ENCODE peak calls at places on chromosomes 2 and 18, in seven cellular contexts. One of them, this sample, is unnamed.

GRCh38 chr18:79988925-79989361 is 580 bp upstream of the TXNL4A start:
- DNase-seq in activated T-helper 1 cell treated with anti-CD3 and anti-CD28 coated beads, Interleukin-12 subunit alpha, Interleukin-12 subunit beta, Interleukin-2, Interleukin-4 antibody, amounts not matched to agents 30 ng/mL and 10 ng/mL and 1 ng/mL, durations not matched to agents 14 hours and 24 hours and 36 hours: no peak
- DNase-seq in stimulated activated CD8-positive, alpha-beta memory T cell treated with anti-CD3 and anti-CD28 coated beads, Interleukin-2, amount 100 ng/mL, for 48 hours: no peak
- DNase-seq in coronary artery: no peak
- DNase-seq in GDM1: no peak
- DNase-seq in NCI-H460: no peak
- DNase-seq in MM.1S: no peak
- DNase-seq in this sample: peak; percentile 81

GRCh38 chr18:62505669-62506494 is 16.9 kb upstream of the ZCCHC2 start:
- DNase-seq in stimulated activated CD8-positive, alpha-beta memory T cell treated with anti-CD3 and anti-CD28 coated beads, Interleukin-2, amount 100 ng/mL, for 48 hours: no peak
- DNase-seq in coronary artery: no peak
- DNase-seq in MM.1S: peak; percentile 90
- DNase-seq in GDM1: peak; percentile 10
- DNase-seq in activated T-helper 1 cell treated with anti-CD3 and anti-CD28 coated beads, Interleukin-12 subunit alpha, Interleukin-12 subunit beta, Interleukin-2, Interleukin-4 antibody, amounts not matched to agents 30 ng/mL and 10 ng/mL and 1 ng/mL, durations not matched to agents 14 hours and 24 hours and 36 hours: peak; percentile 25
- DNase-seq in NCI-H460: no peak
- DNase-seq in this sample: peak; percentile 76

GRCh38 chr2:152716805-152717241 is 438 bp downstream of the PRPF40A start:
- DNase-seq in activated T-helper 1 cell treated with anti-CD3 and anti-CD28 coated beads, Interleukin-12 subunit alpha, Interleukin-12 subunit beta, Interleukin-2, Interleukin-4 antibody, amounts not matched to agents 30 ng/mL and 10 ng/mL and 1 ng/mL, durations not matched to agents 14 hours and 24 hours and 36 hours: peak; percentile 17
- DNase-seq in NCI-H460: peak; percentile 6
- DNase-seq in MM.1S: peak; percentile 28
- DNase-seq in coronary artery: no peak
- DNase-seq in GDM1: no peak
- DNase-seq in stimulated activated CD8-positive, alpha-beta memory T cell treated with anti-CD3 and anti-CD28 coated beads, Interleukin-2, amount 100 ng/mL, for 48 hours: peak; percentile 10
- DNase-seq in this sample: peak; percentile 84

GRCh38 chr18:48781041-48781989 is 169.4 kb downstream of the SMAD7 start:
- DNase-seq in MM.1S: no peak
- DNase-seq in NCI-H460: no peak
- DNase-seq in coronary artery: peak; percentile 99
- DNase-seq in activated T-helper 1 cell treated with anti-CD3 and anti-CD28 coated beads, Interleukin-12 subunit alpha, Interleukin-12 subunit beta, Interleukin-2, Interleukin-4 antibody, amounts not matched to agents 30 ng/mL and 10 ng/mL and 1 ng/mL, durations not matched to agents 14 hours and 24 hours and 36 hours: no peak
- DNase-seq in stimulated activated CD8-positive, alpha-beta memory T cell treated with anti-CD3 and anti-CD28 coated beads, Interleukin-2, amount 100 ng/mL, for 48 hours: no peak
- DNase-seq in GDM1: peak; percentile 51
- DNase-seq in this sample: peak; percentile 90

GRCh38 chr2:171703574-171704347 is 16.5 kb downstream of the DYNC1I2 start:
- DNase-seq in GDM1: no peak
- DNase-seq in NCI-H460: peak; percentile 37
- DNase-seq in MM.1S: peak; percentile 44
- DNase-seq in activated T-helper 1 cell treated with anti-CD3 and anti-CD28 coated beads, Interleukin-12 subunit alpha, Interleukin-12 subunit beta, Interleukin-2, Interleukin-4 antibody, amounts not matched to agents 30 ng/mL and 10 ng/mL and 1 ng/mL, durations not matched to agents 14 hours and 24 hours and 36 hours: no peak
- DNase-seq in stimulated activated CD8-positive, alpha-beta memory T cell treated with anti-CD3 and anti-CD28 coated beads, Interleukin-2, amount 100 ng/mL, for 48 hours: no peak
- DNase-seq in coronary artery: no peak
- DNase-seq in this sample: no peak

GRCh38 chr18:68056936-68057335 is 540.4 kb upstream of the DSEL start:
- DNase-seq in MM.1S: no peak
- DNase-seq in coronary artery: no peak
- DNase-seq in GDM1: no peak
- DNase-seq in stimulated activated CD8-positive, alpha-beta memory T cell treated with anti-CD3 and anti-CD28 coated beads, Interleukin-2, amount 100 ng/mL, for 48 hours: no peak
- DNase-seq in activated T-helper 1 cell treated with anti-CD3 and anti-CD28 coated beads, Interleukin-12 subunit alpha, Interleukin-12 subunit beta, Interleukin-2, Interleukin-4 antibody, amounts not matched to agents 30 ng/mL and 10 ng/mL and 1 ng/mL, durations not matched to agents 14 hours and 24 hours and 36 hours: no peak
- DNase-seq in NCI-H460: no peak
- DNase-seq in this sample: no peak

GRCh38 chr2:207483477-207483876 is 46.3 kb upstream of the CREB1 start:
- DNase-seq in GDM1: no peak
- DNase-seq in NCI-H460: peak; percentile 77
- DNase-seq in coronary artery: no peak
- DNase-seq in MM.1S: no peak
- DNase-seq in activated T-helper 1 cell treated with anti-CD3 and anti-CD28 coated beads, Interleukin-12 subunit alpha, Interleukin-12 subunit beta, Interleukin-2, Interleukin-4 antibody, amounts not matched to agents 30 ng/mL and 10 ng/mL and 1 ng/mL, durations not matched to agents 14 hours and 24 hours and 36 hours: no peak
- DNase-seq in stimulated activated CD8-positive, alpha-beta memory T cell treated with anti-CD3 and anti-CD28 coated beads, Interleukin-2, amount 100 ng/mL, for 48 hours: no peak
- DNase-seq in this sample: no peak

GRCh38 chr2:240250150-240250984 is 109.9 kb upstream of the OTOS start:
- DNase-seq in coronary artery: peak; percentile 75
- DNase-seq in stimulated activated CD8-positive, alpha-beta memory T cell treated with anti-CD3 and anti-CD28 coated beads, Interleukin-2, amount 100 ng/mL, for 48 hours: no peak
- DNase-seq in NCI-H460: no peak
- DNase-seq in activated T-helper 1 cell treated with anti-CD3 and anti-CD28 coated beads, Interleukin-12 subunit alpha, Interleukin-12 subunit beta, Interleukin-2, Interleukin-4 antibody, amounts not matched to agents 30 ng/mL and 10 ng/mL and 1 ng/mL, durations not matched to agents 14 hours and 24 hours and 36 hours: no peak
- DNase-seq in MM.1S: no peak
- DNase-seq in GDM1: no peak
- DNase-seq in this sample: no peak

GRCh38 chr2:226772389-226773179 is 27.0 kb downstream of the IRS1 start:
- DNase-seq in coronary artery: no peak
- DNase-seq in activated T-helper 1 cell treated with anti-CD3 and anti-CD28 coated beads, Interleukin-12 subunit alpha, Interleukin-12 subunit beta, Interleukin-2, Interleukin-4 antibody, amounts not matched to agents 30 ng/mL and 10 ng/mL and 1 ng/mL, durations not matched to agents 14 hours and 24 hours and 36 hours: no peak
- DNase-seq in MM.1S: peak; percentile 99
- DNase-seq in NCI-H460: no peak
- DNase-seq in GDM1: peak; percentile 21
- DNase-seq in stimulated activated CD8-positive, alpha-beta memory T cell treated with anti-CD3 and anti-CD28 coated beads, Interleukin-2, amount 100 ng/mL, for 48 hours: no peak
- DNase-seq in this sample: no peak

GRCh38 chr2:5618271-5618670 is 73.9 kb upstream of the SOX11 start:
- DNase-seq in stimulated activated CD8-positive, alpha-beta memory T cell treated with anti-CD3 and anti-CD28 coated beads, Interleukin-2, amount 100 ng/mL, for 48 hours: no peak
- DNase-seq in GDM1: no peak
- DNase-seq in MM.1S: no peak
- DNase-seq in NCI-H460: no peak
- DNase-seq in coronary artery: no peak
- DNase-seq in activated T-helper 1 cell treated with anti-CD3 and anti-CD28 coated beads, Interleukin-12 subunit alpha, Interleukin-12 subunit beta, Interleukin-2, Interleukin-4 antibody, amounts not matched to agents 30 ng/mL and 10 ng/mL and 1 ng/mL, durations not matched to agents 14 hours and 24 hours and 36 hours: no peak
- DNase-seq in this sample: no peak

GRCh38 chr2:226338825-226339224 is 460.8 kb downstream of the IRS1 start:
- DNase-seq in stimulated activated CD8-positive, alpha-beta memory T cell treated with anti-CD3 and anti-CD28 coated beads, Interleukin-2, amount 100 ng/mL, for 48 hours: no peak
- DNase-seq in NCI-H460: no peak
- DNase-seq in GDM1: no peak
- DNase-seq in MM.1S: no peak
- DNase-seq in activated T-helper 1 cell treated with anti-CD3 and anti-CD28 coated beads, Interleukin-12 subunit alpha, Interleukin-12 subunit beta, Interleukin-2, Interleukin-4 antibody, amounts not matched to agents 30 ng/mL and 10 ng/mL and 1 ng/mL, durations not matched to agents 14 hours and 24 hours and 36 hours: no peak
- DNase-seq in coronary artery: no peak
- DNase-seq in this sample: no peak

GRCh38 chr2:196660264-196660663 is 20.7 kb downstream of the CCDC150 start:
- DNase-seq in activated T-helper 1 cell treated with anti-CD3 and anti-CD28 coated beads, Interleukin-12 subunit alpha, Interleukin-12 subunit beta, Interleukin-2, Interleukin-4 antibody, amounts not matched to agents 30 ng/mL and 10 ng/mL and 1 ng/mL, durations not matched to agents 14 hours and 24 hours and 36 hours: no peak
- DNase-seq in MM.1S: no peak
- DNase-seq in NCI-H460: no peak
- DNase-seq in GDM1: no peak
- DNase-seq in coronary artery: no peak
- DNase-seq in stimulated activated CD8-positive, alpha-beta memory T cell treated with anti-CD3 and anti-CD28 coated beads, Interleukin-2, amount 100 ng/mL, for 48 hours: no peak
- DNase-seq in this sample: no peak

This sample was measured in spleen.